ENCODE peak calls at places on chromosomes 4 and X, in nine cellular contexts. I is pancreas, B is ovary, T is hepatocyte, C is AG04450, Y is dorsolateral prefrontal cortex, E is H1, S is heart right ventricle, X is esophagus squamous epithelium. P is an unnamed sample.

GRCh38 chr4:41590591-41590990 is 52.6 kb downstream of the LIMCH1 start:
- DNase-seq in Y (no peak), X (no peak), E (no peak), C (no peak), S (peak; percentile 67), I (no peak), T (no peak), B (no peak), P (no peak)

GRCh38 chrX:77561372-77561771 is 114.2 kb downstream of the FGF16 start:
- DNase-seq in T (no peak), Y (no peak), E (no peak), X (no peak), B (no peak), S (no peak), C (no peak), I (no peak), P (no peak)

GRCh38 chrX:79400618-79401017 is 33.5 kb upstream of the ITM2A start:
- DNase-seq in Y (no peak), T (no peak), X (no peak), S (no peak), C (no peak), E (no peak), B (no peak), I (no peak), P (no peak)

GRCh38 chr4:159171287-159171686 is 68.4 kb downstream of the RAPGEF2 start:
- DNase-seq in I (no peak), E (no peak), X (no peak), C (no peak), Y (no peak), B (no peak), S (no peak), T (no peak), P (no peak)

GRCh38 chrX:110146521-110146920 is 143.6 kb downstream of the TMEM164 start:
- DNase-seq in X (no peak), I (no peak), B (peak; percentile 35), C (no peak), Y (no peak), T (peak; percentile 67), S (peak; percentile 20), E (no peak), P (no peak)

GRCh38 chr4:48526403-48526802 is 36.4 kb downstream of the ZAR1 start:
- DNase-seq in S (no peak), I (no peak), T (no peak), Y (no peak), C (no peak), E (no peak), X (no peak), B (no peak), P (no peak)

GRCh38 chrX:73877687-73878086 is 314.7 kb downstream of the CHIC1 start:
- DNase-seq in C (no peak), B (no peak), T (no peak), I (no peak), E (peak; percentile 10), Y (no peak), S (no peak), X (no peak), P (no peak)

GRCh38 chr4:164779811-164780216 is 25.9 kb downstream of the SMIM31 start:
- DNase-seq in E (peak; percentile 10), X (no peak), C (no peak), Y (no peak), T (peak; percentile 60), I (no peak), B (no peak), S (no peak), P (no peak)

GRCh38 chr4:92182006-92182735 is 121.6 kb upstream of the GRID2 start:
- DNase-seq in S (no peak), C (no peak), E (no peak), I (no peak), B (no peak), X (no peak), T (no peak), Y (peak; percentile 47), P (no peak)

GRCh38 chrX:138026211-138026610 is 460.3 kb downstream of the ZIC3 start:
- DNase-seq in C (no peak), I (no peak), E (no peak), B (no peak), S (no peak), T (peak; percentile 8), X (no peak), Y (no peak), P (no peak)

GRCh38 chr4:1855334-1856070 is 454 bp downstream of the LETM1 start:
- DNase-seq in I (no peak), X (no peak), B (peak; percentile 31), E (no peak), C (no peak), Y (no peak), T (peak; percentile 43), S (no peak), P (no peak)

GRCh38 chr4:181475781-181476180 is 767.4 kb upstream of the TENM3 start:
- DNase-seq in X (no peak), B (no peak), I (no peak), C (no peak), T (peak; percentile 13), E (no peak), S (peak; percentile 33), Y (no peak), P (no peak)

GRCh38 chr4:69078852-69079251 is 17.4 kb upstream of the UGT2B7 start:
- DNase-seq in Y (no peak), I (no peak), T (no peak), B (no peak), C (no peak), S (no peak), X (no peak), E (no peak), P (no peak)

GRCh38 chr4:52618795-52619590 is 40.1 kb downstream of the USP46 start:
- DNase-seq in S (no peak), C (no peak), E (no peak), T (no peak), B (no peak), X (no peak), I (no peak), Y (no peak), P (no peak)

GRCh38 chrX:39506131-39506530 is 591.6 kb downstream of the BCOR start:
- DNase-seq in S (no peak), B (no peak), T (no peak), C (no peak), X (no peak), E (no peak), I (no peak), Y (no peak), P (no peak)

GRCh38 chrX:39507617-39508299 is 590.0 kb downstream of the BCOR start:
- DNase-seq in Y (no peak), S (no peak), T (no peak), X (no peak), B (no peak), E (no peak), I (no peak), C (no peak), P (no peak)

GRCh38 chrX:39509157-39509556 is 588.6 kb downstream of the BCOR start:
- DNase-seq in C (no peak), Y (no peak), S (no peak), E (no peak), I (no peak), T (no peak), X (no peak), B (no peak), P (no peak)

GRCh38 chrX:39507034-39507433 is 590.7 kb downstream of the BCOR start:
- DNase-seq in Y (no peak), B (no peak), S (no peak), I (no peak), T (no peak), E (no peak), X (no peak), C (no peak), P (no peak)

DNA sequence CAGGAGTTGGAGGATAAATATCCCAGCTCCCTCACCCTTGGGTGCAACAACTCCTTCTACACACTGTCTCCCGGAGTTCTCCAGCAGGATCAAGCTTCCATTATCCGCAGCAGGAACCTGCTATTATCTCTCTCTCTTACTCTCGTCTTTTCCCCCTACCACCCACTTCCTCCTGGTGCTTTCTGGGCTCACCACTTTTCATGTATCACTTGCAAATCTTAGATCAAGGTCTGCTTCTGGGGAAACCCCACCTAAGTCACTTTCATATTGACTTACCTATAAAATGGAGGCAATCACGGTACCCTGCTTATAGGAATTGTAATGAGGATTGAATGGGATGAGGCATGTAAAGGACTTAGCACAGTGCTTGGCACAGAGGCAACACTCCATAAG is 589.5 kb downstream of the BCOR start:
- DNase-seq in X (no peak), B (no peak), S (no peak), C (no peak), Y (no peak), E (no peak), T (no peak), I (no peak), P (no peak)
- H3K4me3 ChIP-seq in X (no peak overlapping the region), B (no peak overlapping the region), S (no peak overlapping the region), C (no peak overlapping the region), Y (no peak overlapping the region), E (no peak overlapping the region), T (no peak overlapping the region), I (no peak overlapping the region), P (no peak overlapping the region)

GRCh38 chr4:148021706-148022105 is 289.8 kb downstream of the ARHGAP10 start:
- DNase-seq in B (no peak), X (no peak), T (no peak), S (no peak), Y (no peak), C (no peak), E (no peak), I (no peak), P (no peak)
- TF ChIP-seq CTCF in B (no peak), X (no peak), T (peak; percentile 27), S (peak; percentile 42), Y (peak; percentile 9), C (no peak), E (no peak), I (no peak), P (no peak)

GRCh38 chr4:122639181-122639580 is 18.3 kb upstream of the IL21 start:
- DNase-seq in C (no peak), E (no peak), Y (no peak), I (no peak), B (no peak), X (no peak), S (no peak), T (no peak), P (no peak)

GRCh38 chr4:122647656-122648055 is 26.8 kb upstream of the IL21 start:
- DNase-seq in S (no peak), X (no peak), T (no peak), B (no peak), I (no peak), C (no peak), Y (no peak), E (no peak), P (no peak)

GRCh38 chr4:122643257-122643656 is 22.4 kb upstream of the IL21 start:
- DNase-seq in I (no peak), E (no peak), S (no peak), B (no peak), T (no peak), X (no peak), Y (no peak), C (no peak), P (no peak)
- H3K27me3 ChIP-seq in I (no peaks in the 10 kb centered on the region), E (no peaks in the 10 kb centered on the region), S (no peaks in the 10 kb centered on the region), B (no peaks in the 10 kb centered on the region), T (no peaks in the 10 kb centered on the region), X (no peaks in the 10 kb centered on the region), Y (no peaks in the 10 kb centered on the region), C (peaks cover 29% of the 10 kb centered on the region), P (no peaks in the 10 kb centered on the region)

DNA sequence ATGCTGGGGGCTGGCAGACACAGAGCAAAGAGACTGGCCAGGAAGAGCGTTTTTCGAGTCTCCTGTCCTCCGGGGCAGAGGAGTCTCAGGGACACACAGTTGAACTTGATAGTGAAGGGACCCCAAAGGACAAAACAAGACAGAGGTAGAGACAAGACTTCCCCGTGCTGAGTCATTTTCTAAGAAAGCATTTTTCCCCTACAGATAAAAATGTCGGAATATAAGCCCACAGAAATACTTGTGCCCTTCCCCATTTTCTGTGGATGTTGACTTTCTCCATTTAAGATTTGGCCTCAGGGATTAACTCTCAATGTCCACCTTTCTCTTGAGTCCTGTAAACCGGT is 523 bp upstream of the BTK start:
- DNase-seq in Y (no peak), X (no peak), B (no peak), S (no peak), T (no peak), E (no peak), C (no peak), I (no peak), P (no peak)
- H3K4me3 ChIP-seq in Y (no peak overlapping the region), X (no peak overlapping the region), B (no peak overlapping the region), S (no peak overlapping the region), T (no peak overlapping the region), E (no peak overlapping the region), C (no peak overlapping the region), I (no peak overlapping the region), P (no peak overlapping the region)

P was measured in BJ.